ENCODE peak calls at places on chromosomes 5 and 9, in five cellular contexts. L, I, R, U and Y are unnamed samples.

GRCh38 chr5:33321026-33321425 is 119.7 kb upstream of the TARS1 start:
- DNase-seq in L (peak; percentile 96), I (no peak), R (no peak), U (no peak), Y (no peak)

GRCh38 chr5:52328220-52328619 is 459.5 kb upstream of the ITGA1 start:
- DNase-seq in L (no peak), I (no peak), R (no peak), U (no peak), Y (no peak)

GRCh38 chr9:123265833-123266232 is 2.6 kb downstream of the STRBP start:
- DNase-seq in L (no peak), I (no peak), R (no peak), U (no peak), Y (no peak)

GRCh38 chr5:32278403-32278802 is 34.3 kb downstream of the MTMR12 start:
- DNase-seq in L (peak; percentile 26), I (peak; percentile 48), R (no peak), U (no peak), Y (no peak)

GRCh38 chr5:83222906-83223305 is 145.6 kb downstream of the XRCC4 start:
- DNase-seq in L (no peak), I (no peak), R (no peak), U (no peak), Y (no peak)

GRCh38 chr9:134165357-134166315 is 1.3 kb upstream of the RNU6ATAC start:
- DNase-seq in L (no peak), I (peak; percentile 64), R (no peak), U (peak; percentile 59), Y (peak; percentile 31)

GRCh38 chr9:33524431-33524947 is 438 bp downstream of the ANKRD18B start:
- DNase-seq in L (no peak), I (no peak), R (no peak), U (peak; percentile 54), Y (no peak)

GRCh38 chr5:176589039-176589769 is 20.8 kb downstream of the GPRIN1 start:
- DNase-seq in L (no peak), I (no peak), R (no peak), U (no peak), Y (no peak)

GRCh38 chr5:143051244-143052058 is 281.3 kb downstream of the ARHGAP26 start:
- DNase-seq in L (no peak), I (no peak), R (peak; percentile 83), U (peak; percentile 67), Y (no peak)

GRCh38 chr5:38072295-38072694 is 186.1 kb upstream of the EGFLAM start:
- DNase-seq in L (no peak), I (no peak), R (no peak), U (no peak), Y (no peak)

GRCh38 chr9:93064392-93065124 is 6.1 kb downstream of the SUSD3 start:
- DNase-seq in L (no peak), I (peak; percentile 96), R (no peak), U (peak; percentile 94), Y (peak; percentile 81)

GRCh38 chr9:14153310-14153720 is 160.6 kb downstream of the NFIB start:
- DNase-seq in L (no peak), I (no peak), R (peak; percentile 50), U (no peak), Y (no peak)

GRCh38 chr5:31819926-31820516 is 181.1 kb downstream of the PDZD2 start:
- DNase-seq in L (no peak), I (no peak), R (no peak), U (peak; percentile 11), Y (no peak)

GRCh38 chr5:158953929-158954534 is 145.7 kb downstream of the EBF1 start:
- DNase-seq in L (no peak), I (no peak), R (no peak), U (no peak), Y (peak; percentile 79)

GRCh38 chr9:17349816-17350215 is 215.0 kb downstream of the CNTLN start:
- DNase-seq in L (peak; percentile 3), I (no peak), R (no peak), U (peak; percentile 2), Y (no peak)

GRCh38 chr5:152218694-152219093 is 186.4 kb downstream of the NMUR2 start:
- DNase-seq in L (no peak), I (no peak), R (no peak), U (no peak), Y (no peak)

GRCh38 chr5:75712091-75712490 is 5.1 kb downstream of the POC5 start:
- DNase-seq in L (no peak), I (no peak), R (no peak), U (no peak), Y (no peak)

GRCh38 chr9:80690340-80690939 is 998.9 kb downstream of the TLE1 start:
- DNase-seq in L (no peak), I (no peak), R (no peak), U (no peak), Y (no peak)

GRCh38 chr5:176134529-176135223 is 103.5 kb upstream of the SIMC1 start:
- DNase-seq in L (no peak), I (no peak), R (no peak), U (no peak), Y (no peak)

GRCh38 chr9:72315089-72315509 is 49.9 kb downstream of the ZFAND5 start:
- DNase-seq in L (no peak), I (no peak), R (peak; percentile 63), U (peak; percentile 92), Y (no peak)

GRCh38 chr9:37769306-37769705 is 15.6 kb downstream of the EXOSC3 start:
- DNase-seq in L (no peak), I (no peak), R (no peak), U (no peak), Y (no peak)

GRCh38 chr5:145681686-145682085 is 153.5 kb downstream of the PRELID2 start:
- DNase-seq in L (peak; percentile 29), I (no peak), R (peak; percentile 80), U (peak; percentile 70), Y (peak; percentile 16)

GRCh38 chr5:41527201-41527779 is 16.9 kb upstream of the PLCXD3 start:
- DNase-seq in L (peak; percentile 99), I (no peak), R (no peak), U (peak; percentile 23), Y (no peak)

GRCh38 chr5:147388171-147388977 is 121.5 kb downstream of the DPYSL3 start:
- DNase-seq in L (no peak), I (no peak), R (no peak), U (no peak), Y (no peak)

GRCh38 chr9:22244141-22245011 is 202.2 kb upstream of the DMRTA1 start:
- DNase-seq in L (no peak), I (no peak), R (peak; percentile 47), U (peak; percentile 73), Y (peak; percentile 47)

GRCh38 chr9:99818439-99818992 is 3.2 kb upstream of the NR4A3 start:
- DNase-seq in L (no peak), I (peak; percentile 29), R (peak; percentile 6), U (peak; percentile 56), Y (no peak)

GRCh38 chr5:139863361-139863760 is 67.8 kb downstream of the PSD2 start:
- DNase-seq in L (no peak), I (no peak), R (no peak), U (no peak), Y (no peak)